ENCODE peak calls at places on chromosomes 11 and 22, in five cellular contexts. S, G, F, D and E are unnamed samples.
A peak's percentile ranks its signal among the peaks of the same experiment; 100 is the strongest.

GRCh38 chr11:69178819-69179482 is 23.2 kb downstream of the SMIM38 start:
- DNase-seq in G (no peak), S (no peak), D (no peak), F (no peak), E (no peak)

GRCh38 chr22:45036154-45036553 is 26.3 kb upstream of the PHF21B start:
- DNase-seq in D (no peak), S (no peak), G (no peak), F (no peak), E (no peak)

GRCh38 chr11:18393581-18394299 is 623 bp upstream of the LDHA start:
- DNase-seq in S (no peak), F (no peak), G (peak; percentile 82), D (no peak), E (no peak)

GRCh38 chr11:67411785-67412152 is 3.7 kb upstream of the CARNS1 start:
- DNase-seq in S (no peak), G (peak; percentile 74), F (no peak), D (no peak), E (no peak)

GRCh38 chr11:132898021-132898420 is 634.3 kb downstream of the OPCML start:
- DNase-seq in F (no peak), G (no peak), S (no peak), D (peak; percentile 75), E (no peak)

GRCh38 chr11:1202154-1202775 is 20.6 kb upstream of the MUC5B start:
- DNase-seq in S (peak; percentile 55), F (no peak), D (peak; percentile 20), G (peak; percentile 71), E (no peak)

GRCh38 chr22:42990131-42990838 is 24.7 kb downstream of the PACSIN2 start:
- DNase-seq in G (no peak), F (no peak), D (no peak), S (peak; percentile 76), E (no peak)

GRCh38 chr22:20807315-20807752 is 33.4 kb downstream of the SERPIND1 start:
- DNase-seq in S (peak; percentile 28), G (no peak), D (no peak), F (peak; percentile 8), E (no peak)

GRCh38 chr11:35144103-35144741 is 5.3 kb downstream of the CD44 start:
- DNase-seq in G (peak; percentile 89), S (no peak), D (no peak), F (no peak), E (no peak)

GRCh38 chr11:63845305-63845704 is 6.4 kb downstream of the MARK2 start:
- DNase-seq in D (no peak), S (no peak), F (no peak), G (no peak), E (no peak)
- H3K4me1 ChIP-seq in D (no peaks in the 10 kb centered on the region), S (peaks cover 49% of the 10 kb centered on the region), F (peaks cover 40% of the 10 kb centered on the region), G (peaks cover 98% of the 10 kb centered on the region), E (peaks cover 67% of the 10 kb centered on the region)

GRCh38 chr11:93481696-93482095 is 61.5 kb downstream of the SMCO4 start:
- DNase-seq in G (no peak), F (no peak), D (peak; percentile 75), S (no peak), E (peak; percentile 57)

GRCh38 chr11:93481279-93481678 is 61.9 kb downstream of the SMCO4 start:
- DNase-seq in F (no peak), G (no peak), S (no peak), D (no peak), E (peak; percentile 62)

GRCh38 chr11:93485983-93486382 is 57.2 kb downstream of the SMCO4 start:
- DNase-seq in S (no peak), F (no peak), D (no peak), G (no peak), E (peak; percentile 53)

GRCh38 chr11:93487032-93487483 is 56.1 kb downstream of the SMCO4 start:
- DNase-seq in S (no peak), F (no peak), D (peak; percentile 81), G (no peak), E (peak; percentile 84)

DNA sequence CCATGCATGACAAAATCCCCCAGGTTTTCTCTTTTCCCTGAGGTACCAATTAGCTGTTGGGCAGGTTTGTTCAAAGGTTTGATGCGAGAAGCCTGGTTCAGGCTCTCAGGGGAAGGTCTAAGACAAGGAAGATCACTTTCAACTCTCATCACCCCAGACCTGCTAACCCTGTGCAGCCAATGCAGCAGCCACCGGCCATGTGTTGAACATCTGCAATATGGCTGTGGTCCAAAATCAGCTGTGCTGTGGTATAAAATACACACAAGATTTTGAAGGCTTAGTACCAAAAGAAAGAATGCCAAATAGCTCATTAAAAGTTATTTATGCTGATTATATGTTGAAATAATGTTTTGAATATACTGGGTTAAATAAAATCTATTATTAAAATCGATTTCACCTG is 58.5 kb downstream of the SMCO4 start:
- DNase-seq in D (no peak), G (no peak), F (no peak), S (no peak), E (peak; percentile 34)
- H3K4me1 ChIP-seq in D (peaks cover 52% of the 10 kb centered on the region), G (peaks cover 5% of the 10 kb centered on the region), F (no peaks in the 10 kb centered on the region), S (peaks cover 8% of the 10 kb centered on the region), E (no peaks in the 10 kb centered on the region)

GRCh38 chr11:9624448-9624847 is 39.4 kb upstream of the SWAP70 start:
- DNase-seq in G (no peak), D (no peak), S (no peak), F (no peak), E (no peak)
- H3K4me1 ChIP-seq in G (peaks cover 35% of the 10 kb centered on the region), D (no peaks in the 10 kb centered on the region), S (peaks cover 9% of the 10 kb centered on the region), F (no peaks in the 10 kb centered on the region), E (no peaks in the 10 kb centered on the region)

DNA sequence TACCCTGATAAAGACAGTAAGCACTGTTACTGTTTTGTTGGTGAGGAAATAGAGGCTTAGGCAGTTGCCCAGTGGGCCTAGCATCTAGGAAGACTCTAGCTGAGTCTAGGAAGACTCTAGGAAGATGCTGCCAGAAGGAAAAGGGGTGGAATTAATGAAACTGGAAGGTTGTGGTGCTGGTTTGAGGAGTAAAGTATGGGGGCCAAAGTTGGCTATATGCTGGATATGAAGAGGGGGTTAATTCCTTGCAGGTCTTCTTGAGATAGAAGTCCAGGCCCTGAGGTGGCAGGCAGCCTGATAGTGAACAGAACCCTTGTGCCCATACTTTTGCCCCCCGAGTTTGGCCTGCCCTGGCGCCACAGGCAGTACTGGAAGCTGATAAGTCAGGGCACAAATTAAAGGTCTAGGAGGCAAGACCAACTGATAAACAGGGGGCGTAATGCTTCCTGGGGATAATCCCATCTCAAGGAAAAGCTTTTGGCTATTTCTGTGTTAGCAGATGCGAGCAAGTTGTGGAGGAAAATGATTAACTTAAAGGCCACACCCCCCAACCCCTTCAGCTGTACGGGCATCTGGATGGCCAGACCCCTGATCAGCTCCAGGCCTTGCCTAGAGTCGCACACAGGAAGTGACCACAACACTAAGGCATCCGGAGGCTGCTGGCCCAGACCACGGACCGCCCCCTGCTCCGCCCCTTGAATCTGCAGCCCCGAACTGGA is 3.1 kb downstream of the ILK start:
- DNase-seq in F (peak; percentile 65), G (peak; percentile 92), S (peak; percentile 98), D (peak; percentile 93), E (peak; percentile 98)
- H3K4me1 ChIP-seq in F (peaks cover 25% of the 10 kb centered on the region), G (peaks cover 90% of the 10 kb centered on the region), S (peaks cover 73% of the 10 kb centered on the region), D (peaks cover 28% of the 10 kb centered on the region), E (peaks cover 84% of the 10 kb centered on the region)

GRCh38 chr11:118631510-118631909 is 24.1 kb downstream of the PHLDB1 start:
- DNase-seq in G (no peak), S (no peak), F (no peak), D (no peak), E (no peak)
- H3K4me1 ChIP-seq in G (peaks cover 23% of the 10 kb centered on the region), S (peaks cover 37% of the 10 kb centered on the region), F (peaks cover 9% of the 10 kb centered on the region), D (no peaks in the 10 kb centered on the region), E (peaks cover 75% of the 10 kb centered on the region)

GRCh38 chr11:57647368-57647767 is 2.3 kb downstream of the YPEL4 start:
- DNase-seq in D (no peak), F (no peak), S (no peak), G (no peak), E (no peak)
- H3K4me1 ChIP-seq in D (no peaks in the 10 kb centered on the region), F (no peaks in the 10 kb centered on the region), S (peaks cover 58% of the 10 kb centered on the region), G (peaks cover 69% of the 10 kb centered on the region), E (peaks cover 53% of the 10 kb centered on the region)

GRCh38 chr11:126992065-126992803 is 8.3 kb downstream of the KIRREL3 start:
- DNase-seq in G (no peak), F (no peak), S (no peak), D (no peak), E (no peak)
- H3K4me1 ChIP-seq in G (peaks cover 8% of the 10 kb centered on the region), F (no peaks in the 10 kb centered on the region), S (no peaks in the 10 kb centered on the region), D (no peaks in the 10 kb centered on the region), E (peaks cover 7% of the 10 kb centered on the region)